ENCODE peak calls at places on chromosomes 12 and 14, in four cellular contexts. One of them, this sample, is unnamed.

GRCh38 chr14:104633276-104633861 is 28.8 kb upstream of the TMEM179 start:
- DNase-seq in HepG2: no peak
- DNase-seq in WTC11: no peak
- DNase-seq in K562: no peak
- DNase-seq in this sample: no peak

GRCh38 chr12:106084048-106084671 is 54.6 kb downstream of the NUAK1 start:
- DNase-seq in K562: no peak
- DNase-seq in WTC11: peak
- DNase-seq in HepG2: peak
- DNase-seq in this sample: no peak

GRCh38 chr14:75578786-75579781 is 664 bp downstream of the FLVCR2 start:
- DNase-seq in K562: no peak
- DNase-seq in HepG2: peak
- DNase-seq in WTC11: peak
- DNase-seq in this sample: no peak

GRCh38 chr14:56687123-56687522 is 107.5 kb downstream of the TMEM260 start:
- DNase-seq in K562: no peak
- DNase-seq in WTC11: no peak
- DNase-seq in HepG2: no peak
- DNase-seq in this sample: no peak

GRCh38 chr14:48973136-48973535 is 613.0 kb downstream of the RPS29 start:
- DNase-seq in HepG2: no peak
- DNase-seq in WTC11: no peak
- DNase-seq in K562: no peak
- DNase-seq in this sample: no peak

GRCh38 chr14:64394423-64394822 is 6.3 kb downstream of the MTHFD1 start:
- DNase-seq in K562: no peak
- DNase-seq in WTC11: no peak
- DNase-seq in HepG2: no peak
- DNase-seq in this sample: no peak

GRCh38 chr12:71297930-71298329 is 140.1 kb upstream of the TSPAN8 start:
- DNase-seq in HepG2: no peak
- DNase-seq in WTC11: no peak
- DNase-seq in K562: no peak
- DNase-seq in this sample: no peak

GRCh38 chr12:104513681-104514080 is 56.9 kb downstream of the CHST11 start:
- DNase-seq in K562: no peak
- DNase-seq in HepG2: no peak
- DNase-seq in WTC11: no peak
- DNase-seq in this sample: no peak

GRCh38 chr12:90682398-90682797 is 272.6 kb downstream of the CCER1 start:
- DNase-seq in WTC11: no peak
- DNase-seq in K562: no peak
- DNase-seq in HepG2: no peak
- DNase-seq in this sample: no peak

GRCh38 chr12:90611891-90612290 is 343.1 kb downstream of the CCER1 start:
- DNase-seq in HepG2: no peak
- DNase-seq in WTC11: no peak
- DNase-seq in K562: no peak
- DNase-seq in this sample: no peak

GRCh38 chr14:51507556-51508511 is 143.9 kb upstream of the FRMD6 start:
- DNase-seq in WTC11: no peak
- DNase-seq in K562: no peak
- DNase-seq in HepG2: no peak
- DNase-seq in this sample: no peak

GRCh38 chr12:9992296-9992695 is 6.6 kb downstream of the CLEC1B start:
- DNase-seq in HepG2: no peak
- DNase-seq in WTC11: no peak
- DNase-seq in K562: no peak
- DNase-seq in this sample: no peak

GRCh38 chr12:111093428-111094142 is 173.2 kb upstream of the MYL2 start:
- DNase-seq in HepG2: no peak
- DNase-seq in K562: no peak
- DNase-seq in WTC11: no peak
- DNase-seq in this sample: peak

GRCh38 chr12:111022386-111022785 is 102.0 kb upstream of the MYL2 start:
- DNase-seq in HepG2: no peak
- DNase-seq in K562: no peak
- DNase-seq in WTC11: no peak
- DNase-seq in this sample: no peak

GRCh38 chr14:68888025-68888850 is 90.9 kb downstream of the ACTN1 start:
- DNase-seq in K562: no peak
- DNase-seq in HepG2: no peak
- DNase-seq in WTC11: no peak
- DNase-seq in this sample: no peak

GRCh38 chr14:41922014-41922413 is 315.3 kb downstream of the LRFN5 start:
- DNase-seq in WTC11: no peak
- DNase-seq in HepG2: no peak
- DNase-seq in K562: no peak
- DNase-seq in this sample: no peak

GRCh38 chr12:116080415-116080814 is 197.1 kb downstream of the MED13L start:
- DNase-seq in HepG2: no peak
- DNase-seq in WTC11: no peak
- DNase-seq in K562: no peak
- DNase-seq in this sample: no peak
- TF ChIP-seq TCF7 in HepG2: no peak
- TF ChIP-seq TCF7 in WTC11: no peak
- TF ChIP-seq TCF7 in K562: no peak
- TF ChIP-seq TCF7 in this sample: no peak

GRCh38 chr12:43436597-43436996 is 115.4 kb downstream of the ADAMTS20 start:
- DNase-seq in HepG2: no peak
- DNase-seq in WTC11: no peak
- DNase-seq in K562: no peak
- DNase-seq in this sample: no peak

GRCh38 chr12:43434614-43435013 is 117.4 kb downstream of the ADAMTS20 start:
- DNase-seq in HepG2: no peak
- DNase-seq in WTC11: no peak
- DNase-seq in K562: no peak
- DNase-seq in this sample: no peak
- TF ChIP-seq TCF7 in HepG2: no peak
- TF ChIP-seq TCF7 in WTC11: no peak
- TF ChIP-seq TCF7 in K562: no peak
- TF ChIP-seq TCF7 in this sample: no peak

DNA sequence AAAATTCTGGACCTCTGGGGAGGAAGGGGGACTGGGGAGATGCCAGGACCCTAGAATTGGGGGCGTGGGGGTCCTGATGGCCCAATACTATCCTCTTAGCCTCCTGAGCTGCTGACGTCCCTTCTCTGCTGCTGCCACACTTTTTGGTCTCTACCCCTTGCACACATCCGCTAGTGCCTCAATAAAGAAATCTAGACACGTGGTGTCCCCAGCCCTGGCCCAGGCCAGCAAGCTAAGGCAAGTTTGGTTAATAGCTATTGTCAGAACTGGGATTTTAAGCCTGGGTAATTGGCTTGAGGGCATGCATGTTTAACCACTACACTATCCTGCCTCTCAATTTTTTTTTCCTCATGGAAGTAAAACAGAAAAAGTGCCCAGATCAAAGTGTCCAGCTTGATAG is 962 bp downstream of the OAS2 start:
- DNase-seq in HepG2: no peak
- DNase-seq in K562: no peak
- DNase-seq in WTC11: no peak
- DNase-seq in this sample: peak
- TF ChIP-seq TCF7 in HepG2: no peak
- TF ChIP-seq TCF7 in K562: no peak
- TF ChIP-seq TCF7 in WTC11: no peak
- TF ChIP-seq TCF7 in this sample: no peak

GRCh38 chr12:120495189-120495722 is 657 bp upstream of the DYNLL1 start:
- DNase-seq in HepG2: no peak
- DNase-seq in WTC11: no peak
- DNase-seq in K562: peak
- DNase-seq in this sample: no peak
- TF ChIP-seq TCF7 in HepG2: no peak
- TF ChIP-seq TCF7 in WTC11: no peak
- TF ChIP-seq TCF7 in K562: no peak
- TF ChIP-seq TCF7 in this sample: no peak

GRCh38 chr14:29580763-29581162 is 346.9 kb downstream of the PRKD1 start:
- DNase-seq in HepG2: no peak
- DNase-seq in K562: no peak
- DNase-seq in WTC11: no peak
- DNase-seq in this sample: no peak

GRCh38 chr14:29576997-29577396 is 350.6 kb downstream of the PRKD1 start:
- DNase-seq in HepG2: no peak
- DNase-seq in WTC11: no peak
- DNase-seq in K562: peak
- DNase-seq in this sample: no peak
- TF ChIP-seq TCF7 in HepG2: no peak
- TF ChIP-seq TCF7 in WTC11: no peak
- TF ChIP-seq TCF7 in K562: no peak
- TF ChIP-seq TCF7 in this sample: no peak

DNA sequence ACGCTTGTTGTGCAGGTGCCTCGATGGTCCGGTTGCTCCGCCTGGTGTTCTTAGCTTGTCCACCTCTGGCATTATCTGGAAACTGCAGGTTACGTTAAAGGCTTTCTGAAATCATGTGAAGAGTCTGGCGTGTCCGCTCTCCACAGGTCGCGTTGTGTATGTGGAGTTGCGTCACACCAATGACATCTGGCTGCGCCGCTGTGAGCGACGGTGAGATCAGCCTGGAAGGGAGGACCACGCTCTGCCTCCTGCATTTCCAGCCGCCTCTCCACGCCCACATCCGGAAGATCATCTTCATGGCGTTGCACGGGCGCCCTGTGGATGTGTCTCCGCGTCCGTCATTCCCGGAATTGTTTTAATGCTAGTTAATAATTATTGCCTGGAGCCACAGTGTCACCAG is 50.6 kb upstream of the GALNT9 start:
- DNase-seq in HepG2: no peak
- DNase-seq in K562: no peak
- DNase-seq in WTC11: no peak
- DNase-seq in this sample: no peak
- TF ChIP-seq TCF7 in HepG2: no peak
- TF ChIP-seq TCF7 in K562: no peak
- TF ChIP-seq TCF7 in WTC11: no peak
- TF ChIP-seq TCF7 in this sample: no peak